ENCODE peak calls at places on chromosomes 1 and 21, in nine cellular contexts. Q is bronchial epithelial cell, R is Panc1, O is epithelial cell of esophagus, Z is NB4, N is mesothelial cell of epicardium, U is endothelial cell, G is AG04450, K is Peyer's patch. A is an unnamed sample.

GRCh38 chr1:94772230-94772641 is 47.9 kb upstream of the SLC44A3 start:
- DNase-seq in K (no peak), N (no peak), Q (peak), O (peak), G (no peak), R (no peak), U (no peak), Z (no peak), A (no peak)

GRCh38 chr1:203083463-203083921 is 2.3 kb downstream of the MYOG start:
- DNase-seq in U (no peak), O (no peak), R (no peak), Z (no peak), G (no peak), Q (no peak), N (peak), K (peak), A (peak)

GRCh38 chr1:162946701-162947100 is 85.7 kb upstream of the CCDC190 start:
- DNase-seq in K (no peak), Z (no peak), G (no peak), U (no peak), N (no peak), R (no peak), O (no peak), Q (no peak), A (no peak)

GRCh38 chr1:236451796-236452373 is 57.8 kb downstream of the EDARADD start:
- DNase-seq in Z (peak), G (no peak), O (peak), K (peak), R (no peak), Q (peak), U (peak), N (no peak), A (no peak)

GRCh38 chr1:241213147-241213546 is 143.9 kb downstream of the RGS7 start:
- DNase-seq in U (no peak), R (peak), G (no peak), Z (no peak), Q (peak), O (peak), K (no peak), N (no peak), A (no peak)

GRCh38 chr1:193435771-193436170 is 249.4 kb upstream of the B3GALT2 start:
- DNase-seq in Z (no peak), O (no peak), R (no peak), G (no peak), K (no peak), Q (no peak), U (no peak), N (no peak), A (no peak)

GRCh38 chr1:78071696-78072095 is 25.9 kb downstream of the GIPC2 start:
- DNase-seq in Z (no peak), K (no peak), Q (peak), G (no peak), R (no peak), O (peak), U (no peak), N (no peak), A (no peak)

GRCh38 chr1:5220881-5221280 is 566.5 kb downstream of the AJAP1 start:
- DNase-seq in N (no peak), Z (no peak), K (no peak), Q (no peak), R (no peak), U (no peak), O (no peak), G (no peak), A (no peak)

GRCh38 chr1:3257788-3258187 is 188.8 kb downstream of the PRDM16 start:
- DNase-seq in Z (no peak), R (no peak), U (no peak), O (no peak), Q (no peak), N (no peak), G (no peak), K (no peak), A (no peak)

GRCh38 chr21:45769239-45769758 is 125.8 kb downstream of the PCBP3 start:
- DNase-seq in K (no peak), Q (no peak), G (no peak), R (no peak), U (no peak), O (no peak), Z (no peak), N (no peak), A (no peak)

GRCh38 chr1:198269352-198269940 is 112.6 kb downstream of the NEK7 start:
- DNase-seq in G (no peak), O (peak), Q (peak), Z (no peak), U (no peak), R (no peak), K (no peak), N (no peak), A (no peak)

GRCh38 chr1:223041481-223041880 is 101.6 kb downstream of the TLR5 start:
- DNase-seq in O (no peak), R (no peak), U (no peak), Q (no peak), Z (no peak), G (no peak), K (no peak), N (no peak), A (no peak)

GRCh38 chr1:5993553-5994510 is 1.6 kb upstream of the NPHP4 start:
- DNase-seq in G (no peak), N (no peak), K (no peak), O (no peak), Z (peak), U (no peak), R (no peak), Q (peak), A (no peak)

GRCh38 chr1:234680331-234680904 is 70.4 kb upstream of the IRF2BP2 start:
- DNase-seq in K (no peak), N (no peak), Q (no peak), R (no peak), G (no peak), Z (no peak), U (no peak), O (no peak), A (no peak)
- TF ChIP-seq CTCF in K (no peak), N (no peak), Q (no peak), R (no peak), G (no peak), Z (no peak), U (no peak), O (no peak), A (no peak)

GRCh38 chr1:219067350-219067712 is 106.3 kb upstream of the LYPLAL1 start:
- DNase-seq in K (no peak), Z (no peak), U (no peak), R (no peak), Q (no peak), O (no peak), G (no peak), N (no peak), A (no peak)
- TF ChIP-seq CTCF in K (no peak), Z (no peak), U (no peak), R (peak), Q (no peak), O (no peak), G (no peak), N (peak), A (no peak)

GRCh38 chr1:53592521-53592982 is 133.4 kb downstream of the DMRTB1 start:
- DNase-seq in R (no peak), K (peak), Z (no peak), Q (peak), G (peak), U (no peak), N (no peak), O (peak), A (no peak)

GRCh38 chr1:53592985-53593757 is 134.0 kb downstream of the DMRTB1 start:
- DNase-seq in U (no peak), Q (no peak), K (peak), N (no peak), Z (no peak), O (no peak), G (no peak), R (no peak), A (no peak)

GRCh38 chr1:53594391-53595180 is 135.4 kb downstream of the DMRTB1 start:
- DNase-seq in N (no peak), K (no peak), Z (no peak), U (no peak), Q (no peak), R (no peak), O (no peak), G (no peak), A (no peak)

GRCh38 chr1:53591924-53592323 is 132.7 kb downstream of the DMRTB1 start:
- DNase-seq in Z (no peak), U (no peak), Q (no peak), K (no peak), R (no peak), G (no peak), O (no peak), N (no peak), A (no peak)

DNA sequence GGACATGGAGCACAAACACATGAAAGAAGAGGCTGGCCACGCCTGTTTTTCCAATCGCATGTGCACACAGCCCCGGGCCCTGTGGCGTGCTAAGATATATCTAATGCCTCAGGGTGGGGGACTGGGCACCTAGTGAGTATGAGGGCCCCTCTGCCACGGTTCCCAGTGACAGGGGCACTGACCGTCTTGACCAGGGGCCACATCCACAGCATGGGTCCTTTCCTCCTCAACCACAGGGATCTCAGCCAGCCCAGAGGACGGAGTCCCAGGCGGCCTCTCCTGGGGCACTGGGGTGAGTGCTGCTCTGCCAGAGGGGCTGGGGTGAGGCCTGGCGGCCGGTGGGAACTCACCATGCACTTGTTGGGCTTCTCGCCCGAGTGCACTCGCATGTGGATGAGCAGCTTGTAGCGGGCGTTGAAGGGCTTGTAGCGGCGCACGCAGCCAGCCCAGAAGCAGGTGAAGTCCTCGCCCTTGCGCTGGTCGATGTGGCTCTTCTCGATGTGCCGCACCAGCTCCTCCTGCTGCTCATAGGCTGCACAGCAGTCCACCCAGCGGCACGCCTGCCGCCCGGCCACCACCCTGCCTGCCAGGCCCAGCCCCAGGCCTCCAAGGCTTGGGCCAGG is 134.7 kb downstream of the DMRTB1 start:
- DNase-seq in G (no peak), Z (no peak), K (no peak), O (peak), U (peak), N (peak), Q (no peak), R (no peak), A (no peak)
- TF ChIP-seq CTCF in G (peak), Z (no peak), K (no peak), O (peak), U (peak), N (peak), Q (peak), R (no peak), A (no peak)

GRCh38 chr1:71835442-71835813 is 446.9 kb downstream of the NEGR1 start:
- DNase-seq in R (no peak), N (no peak), G (no peak), O (no peak), Q (no peak), Z (no peak), K (no peak), U (no peak), A (no peak)

GRCh38 chr1:71839876-71840275 is 442.5 kb downstream of the NEGR1 start:
- DNase-seq in N (no peak), O (no peak), Q (no peak), Z (no peak), U (no peak), R (no peak), K (no peak), G (no peak), A (no peak)

GRCh38 chr1:71834570-71835441 is 447.5 kb downstream of the NEGR1 start:
- DNase-seq in O (no peak), Z (no peak), R (no peak), Q (no peak), G (no peak), N (no peak), U (no peak), K (no peak), A (no peak)

GRCh38 chr1:71836899-71837298 is 445.4 kb downstream of the NEGR1 start:
- DNase-seq in K (no peak), O (no peak), U (no peak), Q (no peak), R (no peak), G (no peak), N (no peak), Z (no peak), A (no peak)
- TF ChIP-seq CTCF in K (no peak), O (no peak), U (no peak), Q (no peak), R (no peak), G (no peak), N (no peak), Z (no peak), A (no peak)

GRCh38 chr1:169133801-169134558 is 27.5 kb downstream of the ATP1B1 start:
- DNase-seq in N (no peak), G (no peak), K (no peak), Z (peak), O (peak), R (no peak), Q (peak), U (no peak), A (no peak)
- TF ChIP-seq CTCF in N (no peak), G (peak), K (peak), Z (no peak), O (peak), R (peak), Q (peak), U (no peak), A (no peak)

DNA sequence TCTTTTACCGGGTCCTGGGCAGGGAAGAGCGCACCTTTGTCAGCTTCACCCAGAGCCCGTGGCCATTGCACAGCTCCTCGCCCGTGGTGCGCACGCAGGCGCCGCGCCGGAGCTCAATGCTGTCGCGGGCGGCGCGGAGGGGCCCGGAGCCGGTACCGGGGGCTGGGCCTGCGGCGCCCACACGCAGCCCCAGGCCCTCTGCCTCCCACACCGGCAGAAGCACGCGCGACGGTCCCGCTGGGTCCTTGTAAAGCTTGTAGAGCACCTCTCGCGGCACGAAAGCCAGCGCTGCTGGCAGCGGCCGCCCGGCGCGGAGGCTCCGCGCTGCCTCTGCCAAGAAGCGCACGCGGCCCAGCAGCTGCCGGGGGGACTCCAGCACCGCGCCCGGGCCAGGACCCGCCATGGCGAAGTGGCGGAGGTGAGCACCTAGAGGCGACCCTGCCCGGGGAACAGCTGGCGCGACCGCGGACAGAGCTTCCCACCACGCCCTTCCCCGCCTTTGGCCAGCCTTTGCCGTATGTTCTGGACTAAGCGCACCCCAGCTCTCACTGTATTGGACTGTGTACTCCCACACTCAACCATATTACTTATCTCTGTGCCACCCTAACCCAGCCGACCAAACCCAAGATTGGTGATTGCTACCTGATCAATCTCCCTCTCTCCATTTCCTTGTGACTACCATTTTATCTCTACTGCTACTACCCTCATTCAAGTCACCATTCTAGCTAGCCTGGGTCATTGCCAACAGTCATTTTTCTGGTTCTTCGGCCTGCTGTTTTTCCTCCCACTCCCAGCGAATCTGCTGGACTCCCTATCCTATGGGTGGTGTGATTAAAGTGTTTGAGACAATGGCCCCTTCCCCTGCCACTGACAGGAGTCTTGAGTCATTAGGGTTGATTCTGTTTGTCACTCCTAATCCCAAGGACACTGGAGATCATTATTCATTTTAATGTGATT is at the start of gene HECTD3:
- DNase-seq in G (peak), K (peak), U (peak), R (peak), O (peak), Q (peak), Z (peak), N (peak), A (peak)
- TF ChIP-seq CTCF in G (no peak), K (no peak), U (no peak), R (no peak), O (no peak), Q (no peak), Z (no peak), N (no peak), A (no peak)

GRCh38 chr1:201944002-201944401 is 2.3 kb downstream of the LMOD1 start:
- DNase-seq in U (no peak), O (no peak), N (no peak), Q (no peak), Z (no peak), K (no peak), G (no peak), R (no peak), A (no peak)

GRCh38 chr1:201939271-201939973 is 6.9 kb downstream of the LMOD1 start:
- DNase-seq in Z (no peak), Q (no peak), U (no peak), N (no peak), O (no peak), R (no peak), K (no peak), G (no peak), A (no peak)

GRCh38 chr1:201942129-201942495 is 4.2 kb downstream of the LMOD1 start:
- DNase-seq in Q (no peak), U (no peak), R (no peak), Z (no peak), N (no peak), K (no peak), G (no peak), O (no peak), A (no peak)

GRCh38 chr1:201938440-201939005 is 7.8 kb downstream of the LMOD1 start:
- DNase-seq in N (no peak), Q (no peak), G (no peak), U (no peak), O (no peak), Z (no peak), K (no peak), R (no peak), A (no peak)

DNA sequence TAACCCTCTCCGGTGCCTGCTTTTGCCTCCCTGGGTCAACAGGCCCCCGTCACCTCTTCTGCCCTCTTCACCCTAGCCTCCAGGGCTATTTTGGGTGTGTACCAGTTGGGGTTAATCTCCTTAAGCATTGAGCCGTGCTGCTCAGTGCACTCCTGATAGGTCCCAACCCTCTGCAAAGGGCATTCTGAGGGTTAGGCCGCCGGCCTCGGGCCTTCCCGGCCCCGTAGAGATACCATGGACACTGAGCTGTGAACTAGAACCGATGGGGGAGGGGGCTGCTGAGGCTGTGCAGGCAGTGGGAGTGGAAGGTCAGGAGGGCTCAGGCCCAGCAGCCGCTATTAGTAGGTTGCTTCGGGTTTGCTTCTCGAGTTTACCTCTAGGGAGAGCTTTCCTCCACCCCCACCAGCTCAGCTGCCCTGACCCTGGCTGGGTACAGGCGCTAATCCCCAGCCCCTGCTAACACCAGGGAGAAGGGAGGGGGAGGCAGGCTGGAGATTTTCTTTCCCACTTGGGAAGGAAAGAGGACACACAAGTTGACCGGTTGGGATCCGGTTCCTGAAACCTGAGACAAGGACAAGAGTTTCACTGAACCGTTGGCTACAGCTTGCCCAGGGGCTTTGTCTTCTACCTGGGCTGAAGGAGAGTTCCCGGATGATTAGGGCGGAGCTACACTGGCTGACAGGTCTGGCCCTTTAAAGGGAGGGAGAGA is 4.8 kb downstream of the LMOD1 start:
- DNase-seq in Q (no peak), R (no peak), G (no peak), Z (no peak), O (no peak), U (peak), N (no peak), K (no peak), A (no peak)
- TF ChIP-seq CTCF in Q (no peak), R (no peak), G (no peak), Z (no peak), O (no peak), U (no peak), N (no peak), K (no peak), A (no peak)

GRCh38 chr1:90537606-90538362 is 179.3 kb downstream of the BARHL2 start:
- DNase-seq in G (no peak), Q (no peak), Z (no peak), R (no peak), K (no peak), U (no peak), O (no peak), N (no peak), A (no peak)
- TF ChIP-seq CTCF in G (no peak), Q (no peak), Z (no peak), R (no peak), K (no peak), U (no peak), O (no peak), N (no peak), A (no peak)

A was measured in activated B cell treated with CpG ODN at 0.5 μM for 24 hours.